ENCODE peak calls at places on chromosome 11, in seven cellular contexts. K is neuronal stem cell, U is trophoblast cell, J is mesendoderm, R is mesenchymal stem cell, A is H1, T is IMR-90. X is an unnamed sample.

GRCh38 chr11:9004310-9004945 is 627 bp upstream of the NRIP3 start:
- DNase-seq in K (peak; percentile 43), U (no peak), J (peak; percentile 28), R (no peak), A (peak; percentile 81), T (no peak), X (peak; percentile 73)

GRCh38 chr11:33690290-33691050 is 10.2 kb downstream of the C11orf91 start:
- DNase-seq in K (no peak), U (peak; percentile 76), J (no peak), R (peak; percentile 95), A (no peak), T (peak; percentile 99), X (no peak)

GRCh38 chr11:15649371-15650104 is 534.8 kb downstream of the INSC start:
- DNase-seq in K (no peak), U (no peak), J (no peak), R (peak; percentile 73), A (no peak), T (peak; percentile 39), X (no peak)

GRCh38 chr11:90448280-90448679 is 225.4 kb upstream of the CHORDC1 start:
- DNase-seq in K (no peak), U (no peak), J (no peak), R (no peak), A (no peak), T (no peak), X (no peak)

GRCh38 chr11:65588199-65589054 is 7.2 kb downstream of the KCNK7 start:
- DNase-seq in K (no peak), U (no peak), J (peak; percentile 80), R (peak; percentile 59), A (no peak), T (peak; percentile 32), X (peak; percentile 84)

GRCh38 chr11:61732705-61733104 is 19.7 kb upstream of the MYRF start:
- DNase-seq in K (no peak), U (no peak), J (no peak), R (no peak), A (no peak), T (peak; percentile 34), X (no peak)

GRCh38 chr11:6539748-6540268 is 42.7 kb downstream of the DNHD1 start:
- DNase-seq in K (no peak), U (no peak), J (no peak), R (no peak), A (no peak), T (no peak), X (no peak)

GRCh38 chr11:61777234-61778090 is 14.9 kb downstream of the TMEM258 start:
- DNase-seq in K (no peak), U (no peak), J (no peak), R (no peak), A (peak; percentile 92), T (no peak), X (peak; percentile 86)

GRCh38 chr11:74022541-74022940 is 13.7 kb upstream of the UCP3 start:
- DNase-seq in K (no peak), U (no peak), J (no peak), R (no peak), A (no peak), T (no peak), X (no peak)

GRCh38 chr11:45216031-45216430 is 69.6 kb downstream of the PRDM11 start:
- DNase-seq in K (no peak), U (no peak), J (no peak), R (no peak), A (no peak), T (no peak), X (no peak)

GRCh38 chr11:8063319-8063718 is 17.7 kb upstream of the TUB start:
- DNase-seq in K (no peak), U (no peak), J (no peak), R (no peak), A (no peak), T (peak; percentile 72), X (no peak)

GRCh38 chr11:134008593-134008992 is 51.8 kb upstream of the IGSF9B start:
- DNase-seq in K (no peak), U (no peak), J (peak; percentile 89), R (no peak), A (no peak), T (no peak), X (no peak)
- H2AK5ac ChIP-seq in K (no peak overlapping the region), U (no peak overlapping the region), J (no peak overlapping the region), R (no peak overlapping the region), A (no peak overlapping the region), T (no peak overlapping the region), X (no peak overlapping the region)

GRCh38 chr11:10022764-10023163 is 271.3 kb downstream of the SBF2 start:
- DNase-seq in K (no peak), U (no peak), J (no peak), R (no peak), A (no peak), T (peak; percentile 16), X (no peak)

GRCh38 chr11:10021563-10021962 is 272.5 kb downstream of the SBF2 start:
- DNase-seq in K (no peak), U (no peak), J (peak; percentile 70), R (no peak), A (no peak), T (no peak), X (no peak)

GRCh38 chr11:10019906-10020682 is 273.9 kb downstream of the SBF2 start:
- DNase-seq in K (no peak), U (no peak), J (no peak), R (no peak), A (no peak), T (no peak), X (no peak)

GRCh38 chr11:10026514-10026913 is 267.5 kb downstream of the SBF2 start:
- DNase-seq in K (no peak), U (no peak), J (no peak), R (no peak), A (no peak), T (peak; percentile 77), X (no peak)

DNA sequence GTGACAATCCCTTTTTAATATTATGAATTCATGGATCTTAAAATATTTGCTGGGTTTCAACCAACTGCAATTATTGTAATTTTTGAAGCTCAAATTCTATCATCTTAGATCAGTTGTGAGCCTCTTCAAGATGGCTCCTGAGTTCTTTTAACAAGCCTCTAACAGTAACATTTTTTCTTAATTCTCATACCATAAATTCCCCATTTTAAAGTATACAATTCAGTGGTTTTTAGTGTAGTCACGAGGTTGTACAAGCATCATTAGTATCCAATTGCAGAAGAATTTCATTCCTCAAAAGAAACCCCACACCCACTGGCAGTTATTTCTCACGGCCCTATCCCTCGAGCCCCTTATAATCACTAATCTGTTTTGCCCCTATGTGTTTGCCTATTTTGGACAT is 270.8 kb downstream of the SBF2 start:
- DNase-seq in K (no peak), U (no peak), J (no peak), R (no peak), A (no peak), T (peak; percentile 39), X (no peak)
- H2AK5ac ChIP-seq in K (no peak overlapping the region), U (no peak overlapping the region), J (no peak overlapping the region), R (no peak overlapping the region), A (no peak overlapping the region), T (no peak overlapping the region), X (no peak overlapping the region)

GRCh38 chr11:111363985-111364384 is 15.1 kb downstream of the POU2AF1 start:
- DNase-seq in K (no peak), U (no peak), J (no peak), R (no peak), A (no peak), T (no peak), X (no peak)
- H2AK5ac ChIP-seq in K (no peak overlapping the region), U (no peak overlapping the region), J (no peak overlapping the region), R (no peak overlapping the region), A (no peak overlapping the region), T (no peak overlapping the region), X (no peak overlapping the region)

DNA sequence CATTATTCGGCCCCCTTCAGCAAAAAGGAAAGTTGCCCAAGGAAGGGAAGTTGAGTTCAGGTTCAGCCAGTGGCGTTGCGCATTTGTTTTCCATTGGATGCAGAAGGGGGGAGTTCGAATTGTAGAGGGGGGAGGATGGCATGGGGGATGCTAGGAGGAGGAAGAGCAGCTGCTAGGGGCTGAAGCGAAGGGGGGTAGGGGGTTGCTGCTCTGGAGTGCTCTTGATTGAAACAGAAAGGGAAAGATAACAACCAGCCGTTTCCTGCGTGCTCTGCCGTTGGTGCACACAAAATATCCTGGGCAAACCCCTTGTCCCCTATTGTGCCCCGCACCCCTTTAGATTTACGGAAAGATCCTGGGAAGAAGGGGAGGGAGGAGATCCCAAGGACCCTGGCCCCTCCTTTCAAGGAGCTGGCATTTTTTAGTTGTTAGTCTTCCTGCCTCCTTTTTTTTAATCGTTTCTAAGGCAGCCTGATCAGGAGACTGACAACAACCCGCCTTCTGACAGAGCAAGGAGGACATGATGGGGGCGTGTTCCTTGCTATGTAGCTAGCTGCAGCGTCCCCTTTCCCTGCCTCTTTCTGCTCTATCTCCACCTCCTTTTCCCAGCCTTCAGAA is 2.1 kb downstream of the KMT2A start:
- DNase-seq in K (no peak), U (peak; percentile 43), J (peak; percentile 90), R (peak; percentile 94), A (no peak), T (peak; percentile 87), X (peak; percentile 63)
- H2AK5ac ChIP-seq in K (no peak overlapping the region), U (no peak overlapping the region), J (no peak overlapping the region), R (no peak overlapping the region), A (no peak overlapping the region), T (no peak overlapping the region), X (no peak overlapping the region)

GRCh38 chr11:32198053-32198452 is 107.2 kb downstream of the RCN1 start:
- DNase-seq in K (no peak), U (no peak), J (peak; percentile 38), R (no peak), A (no peak), T (no peak), X (no peak)
- H2AK5ac ChIP-seq in K (no peak overlapping the region), U (no peak overlapping the region), J (no peak overlapping the region), R (no peak overlapping the region), A (no peak overlapping the region), T (no peak overlapping the region), X (no peak overlapping the region)